ENCODE peak calls at places on chromosomes 5 and 9, in four cellular contexts. One of them, this sample, is unnamed.

GRCh38 chr5:140245926-140246325 is 57.0 kb downstream of the PFDN1 start:
- DNase-seq in lung: no peak
- DNase-seq in cardiac fibroblast: no peak
- DNase-seq in heart right ventricle: no peak
- DNase-seq in this sample: no peak

GRCh38 chr9:115118471-115119156 is 657 bp upstream of the TNC start:
- DNase-seq in heart right ventricle: peak
- DNase-seq in cardiac fibroblast: peak
- DNase-seq in lung: peak
- DNase-seq in this sample: peak

GRCh38 chr5:36492998-36493655 is 113.3 kb upstream of the SLC1A3 start:
- DNase-seq in cardiac fibroblast: no peak
- DNase-seq in lung: no peak
- DNase-seq in heart right ventricle: no peak
- DNase-seq in this sample: no peak

GRCh38 chr5:29024052-29024451 is 1985.7 kb upstream of the CDH9 start:
- DNase-seq in cardiac fibroblast: no peak
- DNase-seq in heart right ventricle: no peak
- DNase-seq in lung: no peak
- DNase-seq in this sample: no peak

GRCh38 chr5:168549554-168549953 is 20.4 kb downstream of the FBLL1 start:
- DNase-seq in lung: no peak
- DNase-seq in heart right ventricle: no peak
- DNase-seq in cardiac fibroblast: no peak
- DNase-seq in this sample: no peak

GRCh38 chr5:169442354-169443248 is 141.0 kb upstream of the SPDL1 start:
- DNase-seq in heart right ventricle: no peak
- DNase-seq in lung: no peak
- DNase-seq in cardiac fibroblast: peak
- DNase-seq in this sample: no peak

GRCh38 chr5:98721231-98721928 is 52.1 kb upstream of the RGMB start:
- DNase-seq in heart right ventricle: no peak
- DNase-seq in lung: no peak
- DNase-seq in cardiac fibroblast: no peak
- DNase-seq in this sample: no peak

GRCh38 chr9:38388283-38389223 is 3.9 kb upstream of the ALDH1B1 start:
- DNase-seq in cardiac fibroblast: peak
- DNase-seq in lung: no peak
- DNase-seq in heart right ventricle: no peak
- DNase-seq in this sample: no peak

GRCh38 chr5:170219615-170220014 is 13.2 kb upstream of the C5orf58 start:
- DNase-seq in heart right ventricle: no peak
- DNase-seq in cardiac fibroblast: peak
- DNase-seq in lung: no peak
- DNase-seq in this sample: no peak

GRCh38 chr5:671459-672328 is 21.5 kb downstream of the TPPP start:
- DNase-seq in heart right ventricle: peak
- DNase-seq in cardiac fibroblast: peak
- DNase-seq in lung: peak
- DNase-seq in this sample: no peak

GRCh38 chr5:139642213-139642612 is 5.9 kb upstream of the CXXC5 start:
- DNase-seq in cardiac fibroblast: no peak
- DNase-seq in lung: no peak
- DNase-seq in heart right ventricle: peak
- DNase-seq in this sample: no peak

GRCh38 chr5:105807951-105808350 is 1862.8 kb downstream of the EFNA5 start:
- DNase-seq in cardiac fibroblast: no peak
- DNase-seq in heart right ventricle: no peak
- DNase-seq in lung: no peak
- DNase-seq in this sample: no peak

GRCh38 chr5:5297432-5298067 is 124.9 kb upstream of the ICE1 start:
- DNase-seq in heart right ventricle: no peak
- DNase-seq in cardiac fibroblast: no peak
- DNase-seq in lung: no peak
- DNase-seq in this sample: no peak

GRCh38 chr5:6634327-6634713 is 1.1 kb downstream of the SRD5A1 start:
- DNase-seq in lung: no peak
- DNase-seq in cardiac fibroblast: peak
- DNase-seq in heart right ventricle: no peak
- DNase-seq in this sample: no peak

GRCh38 chr9:4262735-4263141 is 37.1 kb downstream of the GLIS3 start:
- DNase-seq in lung: no peak
- DNase-seq in cardiac fibroblast: peak
- DNase-seq in heart right ventricle: no peak
- DNase-seq in this sample: no peak

GRCh38 chr9:122192914-122193525 is 33.3 kb downstream of the MORN5 start:
- DNase-seq in cardiac fibroblast: no peak
- DNase-seq in lung: no peak
- DNase-seq in heart right ventricle: no peak
- DNase-seq in this sample: no peak

GRCh38 chr9:86324308-86324707 is 29.9 kb downstream of the TUT7 start:
- DNase-seq in heart right ventricle: no peak
- DNase-seq in cardiac fibroblast: peak
- DNase-seq in lung: no peak
- DNase-seq in this sample: no peak

GRCh38 chr9:26951794-26952193 is 4.4 kb upstream of the IFT74 start:
- DNase-seq in lung: no peak
- DNase-seq in heart right ventricle: no peak
- DNase-seq in cardiac fibroblast: no peak
- DNase-seq in this sample: no peak

GRCh38 chr9:106104887-106105286 is 410.5 kb downstream of the TMEM38B start:
- DNase-seq in cardiac fibroblast: no peak
- DNase-seq in heart right ventricle: no peak
- DNase-seq in lung: no peak
- DNase-seq in this sample: no peak

GRCh38 chr5:44942524-44943001 is 133.8 kb downstream of the MRPS30 start:
- DNase-seq in lung: no peak
- DNase-seq in cardiac fibroblast: no peak
- DNase-seq in heart right ventricle: no peak
- DNase-seq in this sample: no peak
- H3K4me3 ChIP-seq in lung: no peak
- H3K4me3 ChIP-seq in cardiac fibroblast: no peak
- H3K4me3 ChIP-seq in heart right ventricle: no peak
- H3K4me3 ChIP-seq in this sample: no peak

DNA sequence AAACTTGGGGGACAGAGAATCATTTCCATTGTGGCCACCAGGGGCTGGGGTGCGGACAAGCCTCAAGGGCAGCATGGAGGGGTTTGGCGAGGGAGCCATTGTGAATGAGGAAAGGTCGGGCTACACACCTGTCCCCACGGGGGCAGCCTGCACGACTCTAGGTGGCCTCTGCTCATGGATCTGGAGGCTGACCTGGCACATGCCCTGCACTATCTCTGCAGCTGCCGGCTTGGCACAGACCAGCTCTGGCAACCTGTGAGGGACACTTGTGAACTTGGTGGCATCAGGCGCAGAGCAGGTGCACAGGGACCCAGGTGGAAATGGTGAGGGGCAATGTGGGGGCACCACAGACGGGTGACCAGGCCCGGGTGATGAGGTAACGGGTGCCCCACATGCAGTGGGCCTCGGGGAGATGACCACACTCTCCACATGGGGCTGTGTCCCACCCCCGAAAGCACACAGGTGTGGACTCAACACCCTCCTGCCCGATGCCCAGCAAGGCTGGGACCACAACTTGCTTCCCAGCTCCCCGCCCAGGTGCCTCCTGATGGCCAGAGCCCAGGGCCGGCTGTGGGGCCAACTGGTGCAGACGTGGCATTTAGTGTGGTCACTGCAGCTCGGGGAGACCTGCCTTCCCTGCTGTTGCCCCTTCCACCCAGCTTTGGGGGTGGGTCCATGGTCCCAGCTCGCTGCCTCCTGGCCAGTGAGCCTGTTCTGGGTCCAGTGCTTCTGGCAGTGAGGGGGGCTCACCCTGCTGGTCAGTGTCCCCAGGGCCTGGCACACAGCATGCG is 60.9 kb upstream of the UBAC1 start:
- DNase-seq in cardiac fibroblast: no peak
- DNase-seq in lung: no peak
- DNase-seq in heart right ventricle: peak
- DNase-seq in this sample: no peak
- TF ChIP-seq CTCF in cardiac fibroblast: no peak
- TF ChIP-seq CTCF in lung: no peak
- TF ChIP-seq CTCF in heart right ventricle: no peak
- TF ChIP-seq CTCF in this sample: no peak

GRCh38 chr5:68802430-68802829 is 291.4 kb upstream of the SLC30A5 start:
- DNase-seq in heart right ventricle: no peak
- DNase-seq in cardiac fibroblast: no peak
- DNase-seq in lung: no peak
- DNase-seq in this sample: no peak
- H3K4me3 ChIP-seq in heart right ventricle: no peak
- H3K4me3 ChIP-seq in cardiac fibroblast: no peak
- H3K4me3 ChIP-seq in lung: no peak
- H3K4me3 ChIP-seq in this sample: no peak

DNA sequence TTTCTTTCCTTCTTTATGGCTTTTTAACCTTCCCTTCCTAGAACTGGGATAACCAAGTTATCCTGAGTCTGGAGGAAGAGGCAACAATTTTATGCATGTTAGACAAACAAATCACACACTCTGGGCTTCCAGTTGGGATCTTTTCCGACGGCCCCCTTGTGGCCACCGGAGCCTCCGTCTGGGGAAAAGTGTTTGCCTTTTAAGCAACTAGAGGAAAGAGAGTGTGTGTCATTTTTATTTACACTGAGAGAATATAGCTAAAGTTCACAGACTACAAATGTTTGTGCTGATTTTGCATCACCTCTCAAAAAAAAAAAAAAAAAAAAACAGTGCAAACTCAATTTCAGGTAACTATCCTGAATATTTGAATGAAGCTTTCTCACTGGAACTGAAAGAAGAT is 126.2 kb downstream of the SEMA6A start:
- DNase-seq in heart right ventricle: no peak
- DNase-seq in cardiac fibroblast: no peak
- DNase-seq in lung: no peak
- DNase-seq in this sample: no peak
- TF ChIP-seq CTCF in heart right ventricle: no peak
- TF ChIP-seq CTCF in cardiac fibroblast: no peak
- TF ChIP-seq CTCF in lung: no peak
- TF ChIP-seq CTCF in this sample: no peak

GRCh38 chr9:137556069-137556838 is 4.6 kb downstream of the MRPL41 start:
- DNase-seq in cardiac fibroblast: peak
- DNase-seq in lung: no peak
- DNase-seq in heart right ventricle: no peak
- DNase-seq in this sample: no peak
- H3K4me3 ChIP-seq in cardiac fibroblast: no peak
- H3K4me3 ChIP-seq in lung: no peak
- H3K4me3 ChIP-seq in heart right ventricle: no peak
- H3K4me3 ChIP-seq in this sample: no peak

GRCh38 chr9:127578627-127578951 is 33.5 kb upstream of the STXBP1 start:
- DNase-seq in lung: no peak
- DNase-seq in heart right ventricle: no peak
- DNase-seq in cardiac fibroblast: no peak
- DNase-seq in this sample: no peak

GRCh38 chr9:127575875-127576778 is 36.0 kb upstream of the STXBP1 start:
- DNase-seq in cardiac fibroblast: no peak
- DNase-seq in lung: no peak
- DNase-seq in heart right ventricle: no peak
- DNase-seq in this sample: no peak

GRCh38 chr9:127570533-127571111 is 41.5 kb upstream of the STXBP1 start:
- DNase-seq in lung: no peak
- DNase-seq in heart right ventricle: no peak
- DNase-seq in cardiac fibroblast: no peak
- DNase-seq in this sample: no peak

GRCh38 chr9:127572961-127573727 is 38.9 kb upstream of the STXBP1 start:
- DNase-seq in lung: no peak
- DNase-seq in heart right ventricle: no peak
- DNase-seq in cardiac fibroblast: peak
- DNase-seq in this sample: no peak

DNA sequence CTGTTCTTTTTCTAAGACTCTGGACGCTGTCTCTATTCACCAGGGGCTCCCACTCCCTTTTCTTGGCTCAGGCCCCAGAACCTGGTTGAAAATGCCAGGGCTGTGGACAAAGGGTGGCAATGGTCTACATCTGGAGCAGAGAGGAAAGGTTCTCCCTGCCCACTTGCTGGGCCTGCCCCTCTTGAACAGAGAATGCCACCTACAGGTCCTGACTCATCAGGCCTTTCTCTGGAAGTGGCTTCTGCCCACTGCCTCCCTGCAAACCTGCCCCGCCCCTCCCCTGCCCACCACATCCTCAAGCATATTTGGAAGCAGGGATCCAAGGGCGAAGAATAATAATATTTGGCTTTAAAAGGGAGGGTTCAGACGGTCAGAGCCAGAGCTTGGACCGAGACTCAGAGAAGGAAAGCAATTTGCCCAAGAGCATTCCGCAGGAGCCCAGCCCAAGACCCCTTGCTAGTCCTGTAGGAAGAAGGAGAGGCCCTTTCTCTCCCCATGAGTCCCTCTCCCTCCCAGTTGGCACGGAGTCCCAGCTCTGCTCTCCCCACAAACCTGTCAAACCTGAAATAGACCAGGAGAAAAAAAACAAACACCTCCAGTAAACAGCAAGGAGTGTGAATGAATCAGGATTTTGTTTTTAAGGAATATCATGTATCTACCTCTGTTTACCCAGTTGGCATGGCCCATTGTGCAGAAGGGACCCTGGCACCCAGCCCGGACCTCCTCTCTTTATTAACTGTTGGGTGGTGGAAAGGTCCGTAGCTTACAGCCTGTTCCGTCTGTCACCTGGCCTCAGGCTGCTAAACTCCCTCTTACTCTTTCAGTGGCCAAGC is 37.8 kb upstream of the STXBP1 start:
- DNase-seq in cardiac fibroblast: peak
- DNase-seq in heart right ventricle: no peak
- DNase-seq in lung: peak
- DNase-seq in this sample: no peak
- TF ChIP-seq CTCF in cardiac fibroblast: no peak
- TF ChIP-seq CTCF in heart right ventricle: no peak
- TF ChIP-seq CTCF in lung: no peak
- TF ChIP-seq CTCF in this sample: no peak

GRCh38 chr5:102583663-102584062 is 84.9 kb upstream of the SLCO6A1 start:
- DNase-seq in heart right ventricle: no peak
- DNase-seq in lung: no peak
- DNase-seq in cardiac fibroblast: peak
- DNase-seq in this sample: no peak
- H3K4me3 ChIP-seq in heart right ventricle: no peak
- H3K4me3 ChIP-seq in lung: no peak
- H3K4me3 ChIP-seq in cardiac fibroblast: no peak
- H3K4me3 ChIP-seq in this sample: no peak

GRCh38 chr9:80664327-80665210 is 1024.8 kb downstream of the TLE1 start:
- DNase-seq in heart right ventricle: no peak
- DNase-seq in lung: no peak
- DNase-seq in cardiac fibroblast: no peak
- DNase-seq in this sample: no peak
- TF ChIP-seq CTCF in heart right ventricle: no peak
- TF ChIP-seq CTCF in lung: no peak
- TF ChIP-seq CTCF in cardiac fibroblast: peak
- TF ChIP-seq CTCF in this sample: no peak